ENCODE peak calls at places on chromosomes 11 and 22, in four cellular contexts. One of them, this sample, is unnamed.

GRCh38 chr11:111735262-111736116 is 30.7 kb downstream of the PPP2R1B start:
- DNase-seq in GM12891: no peak
- DNase-seq in K562: no peak
- DNase-seq in GM12878: no peak
- DNase-seq in this sample: no peak

GRCh38 chr11:107931206-107931605 is 3.0 kb downstream of the RAB39A start:
- DNase-seq in K562: no peak
- DNase-seq in GM12891: no peak
- DNase-seq in GM12878: no peak
- DNase-seq in this sample: no peak

GRCh38 chr11:95154514-95154913 is 64.9 kb downstream of the ENDOD1 start:
- DNase-seq in GM12891: peak
- DNase-seq in GM12878: no peak
- DNase-seq in K562: peak
- DNase-seq in this sample: peak

GRCh38 chr11:202490-202889 is 4.7 kb downstream of the BET1L start:
- DNase-seq in GM12878: no peak
- DNase-seq in K562: no peak
- DNase-seq in GM12891: no peak
- DNase-seq in this sample: no peak

GRCh38 chr11:5291207-5291838 is 10.4 kb downstream of the OR51B4 start:
- DNase-seq in GM12878: no peak
- DNase-seq in GM12891: peak
- DNase-seq in K562: peak
- DNase-seq in this sample: peak

GRCh38 chr11:86802146-86802545 is 1.8 kb downstream of the PRSS23 start:
- DNase-seq in GM12891: no peak
- DNase-seq in GM12878: no peak
- DNase-seq in K562: no peak
- DNase-seq in this sample: no peak

GRCh38 chr11:130218501-130218900 is 58.9 kb downstream of the ST14 start:
- DNase-seq in GM12891: no peak
- DNase-seq in K562: no peak
- DNase-seq in GM12878: no peak
- DNase-seq in this sample: no peak

GRCh38 chr22:17348464-17349103 is 20.7 kb upstream of the CECR2 start:
- DNase-seq in GM12878: no peak
- DNase-seq in GM12891: no peak
- DNase-seq in K562: no peak
- DNase-seq in this sample: no peak

GRCh38 chr22:41140365-41140957 is 48.1 kb downstream of the EP300 start:
- DNase-seq in GM12891: no peak
- DNase-seq in GM12878: no peak
- DNase-seq in K562: no peak
- DNase-seq in this sample: no peak

GRCh38 chr11:13826505-13827278 is 135.8 kb upstream of the SPON1 start:
- DNase-seq in GM12878: no peak
- DNase-seq in K562: peak
- DNase-seq in GM12891: no peak
- DNase-seq in this sample: no peak

GRCh38 chr22:27754247-27754887 is 47.2 kb downstream of the MN1 start:
- DNase-seq in GM12891: no peak
- DNase-seq in GM12878: no peak
- DNase-seq in K562: no peak
- DNase-seq in this sample: no peak

GRCh38 chr11:85886089-85887056 is 31.2 kb downstream of the CCDC83 start:
- DNase-seq in GM12878: no peak
- DNase-seq in GM12891: no peak
- DNase-seq in K562: no peak
- DNase-seq in this sample: no peak

GRCh38 chr11:109304159-109304558 is 117.8 kb upstream of the C11orf87 start:
- DNase-seq in K562: no peak
- DNase-seq in GM12891: no peak
- DNase-seq in GM12878: no peak
- DNase-seq in this sample: no peak

GRCh38 chr22:20988573-20989322 is 6.7 kb downstream of the LZTR1 start:
- DNase-seq in GM12878: no peak
- DNase-seq in GM12891: no peak
- DNase-seq in K562: no peak
- DNase-seq in this sample: no peak

GRCh38 chr11:44338721-44339529 is 29.0 kb upstream of the ALX4 start:
- DNase-seq in K562: no peak
- DNase-seq in GM12878: no peak
- DNase-seq in GM12891: no peak
- DNase-seq in this sample: no peak

DNA sequence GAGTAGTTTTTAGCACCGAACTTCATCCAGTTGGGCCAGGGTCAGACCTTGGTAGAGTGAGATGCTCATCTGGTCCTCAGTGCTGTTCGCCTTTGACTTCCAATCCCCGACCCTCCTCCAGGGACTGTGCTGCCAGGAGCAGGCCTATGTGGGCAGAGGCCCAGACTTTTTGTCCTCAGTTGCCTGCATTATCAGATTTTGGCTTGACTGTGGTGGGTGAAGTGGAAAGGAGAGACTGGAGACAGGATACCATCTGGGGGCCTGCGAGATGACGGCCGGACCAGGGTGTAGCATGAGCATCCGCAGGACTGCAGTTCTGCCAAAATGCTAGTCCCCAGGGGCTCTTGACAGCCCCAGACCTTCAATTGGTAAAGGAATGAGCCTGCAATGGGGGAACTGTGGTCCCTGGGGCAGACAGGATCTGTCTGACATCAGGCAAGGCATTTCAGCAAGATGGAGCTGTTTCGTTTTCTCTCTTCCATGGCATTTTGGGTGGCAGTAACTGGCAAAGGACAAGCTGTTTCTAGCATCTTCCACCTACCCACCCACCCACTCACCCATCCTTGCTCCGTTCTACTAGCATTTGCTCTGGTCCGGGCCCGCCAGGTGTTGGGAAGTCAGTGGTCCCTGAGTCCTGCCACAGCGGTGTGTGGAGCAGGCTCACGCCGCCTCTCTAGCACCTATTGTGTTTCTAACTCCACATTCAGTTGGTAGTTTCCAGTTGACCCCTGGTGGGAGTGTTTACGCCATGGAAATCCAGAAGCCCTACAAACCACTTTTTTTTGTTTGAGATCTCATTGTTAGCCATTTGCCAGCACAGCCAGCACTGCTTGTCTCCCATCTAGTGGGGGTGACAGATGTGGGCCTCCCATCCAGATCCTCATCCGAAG is 53.5 kb downstream of the OTOG start:
- DNase-seq in GM12891: no peak
- DNase-seq in GM12878: no peak
- DNase-seq in K562: no peak
- DNase-seq in this sample: no peak
- TF ChIP-seq SPI1 in GM12891: no peak
- TF ChIP-seq SPI1 in GM12878: no peak
- TF ChIP-seq SPI1 in K562: no peak
- TF ChIP-seq SPI1 in this sample: no peak

GRCh38 chr11:118846181-118846946 is 37.3 kb upstream of the CXCR5 start:
- DNase-seq in GM12878: no peak
- DNase-seq in GM12891: no peak
- DNase-seq in K562: peak
- DNase-seq in this sample: no peak

GRCh38 chr11:118842369-118842768 is 41.3 kb upstream of the CXCR5 start:
- DNase-seq in K562: no peak
- DNase-seq in GM12878: no peak
- DNase-seq in GM12891: no peak
- DNase-seq in this sample: no peak

GRCh38 chr11:118845369-118845768 is 38.3 kb upstream of the CXCR5 start:
- DNase-seq in K562: peak
- DNase-seq in GM12878: no peak
- DNase-seq in GM12891: no peak
- DNase-seq in this sample: no peak

GRCh38 chr11:118841469-118842222 is 42.0 kb upstream of the CXCR5 start:
- DNase-seq in GM12891: no peak
- DNase-seq in GM12878: peak
- DNase-seq in K562: no peak
- DNase-seq in this sample: no peak

DNA sequence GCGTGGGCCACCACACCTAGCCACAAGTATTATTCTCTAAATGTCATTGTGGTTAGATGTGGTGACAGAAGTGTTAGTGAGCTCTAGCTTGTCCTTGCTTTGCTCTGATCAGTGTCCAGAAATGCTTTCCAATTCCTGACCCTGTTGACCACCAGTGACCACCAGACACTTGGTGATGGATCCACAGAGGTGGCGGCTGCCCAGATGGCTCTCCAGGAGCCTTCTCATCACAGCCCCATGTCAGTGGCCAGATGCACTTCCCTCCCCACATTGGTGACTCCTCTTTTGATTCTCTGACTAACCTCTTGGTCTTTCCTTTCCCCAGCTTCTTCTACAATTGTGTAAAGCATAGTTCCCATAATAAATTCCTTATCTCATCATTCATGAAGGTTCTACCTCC is 40.2 kb upstream of the CXCR5 start:
- DNase-seq in K562: no peak
- DNase-seq in GM12878: no peak
- DNase-seq in GM12891: no peak
- DNase-seq in this sample: no peak
- TF ChIP-seq SPI1 in K562: no peak
- TF ChIP-seq SPI1 in GM12878: no peak
- TF ChIP-seq SPI1 in GM12891: no peak
- TF ChIP-seq SPI1 in this sample: no peak

DNA sequence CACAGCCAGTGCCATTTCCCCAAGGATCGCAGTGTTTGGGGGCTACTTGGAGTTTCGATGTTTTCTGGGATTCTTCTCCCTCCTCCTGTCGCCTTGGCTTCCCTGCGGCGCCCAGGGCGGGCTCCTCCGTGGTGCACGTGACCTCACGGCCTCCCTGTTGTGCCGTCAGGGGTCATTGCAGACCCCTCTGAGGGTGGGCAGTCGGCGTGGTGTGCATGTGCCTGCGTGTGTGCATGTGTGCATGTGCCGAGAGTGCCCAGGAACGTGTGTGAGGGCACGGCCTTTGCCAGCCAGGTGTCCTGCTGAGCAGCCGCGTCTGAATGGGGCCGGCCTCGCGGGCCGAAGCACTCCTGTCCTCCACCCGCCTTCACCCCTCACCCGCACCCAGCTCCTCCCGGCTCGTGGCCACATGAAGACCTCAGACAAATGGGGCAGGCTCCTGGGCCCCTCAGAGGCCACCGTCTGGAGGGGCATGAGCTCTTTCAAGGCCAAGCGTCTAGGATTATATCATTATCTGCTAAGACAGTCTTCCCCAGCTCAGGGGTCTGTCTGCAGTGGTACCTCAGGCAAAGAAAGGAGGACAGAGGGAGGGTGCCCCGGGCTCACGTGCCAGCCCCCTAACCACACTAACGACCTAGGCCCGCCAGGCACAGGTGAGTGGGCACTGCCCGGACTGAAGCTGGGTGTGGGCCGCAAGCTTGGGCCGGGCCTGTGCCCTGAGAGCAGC is 9.4 kb upstream of the MRPL23 start:
- DNase-seq in K562: no peak
- DNase-seq in GM12878: no peak
- DNase-seq in GM12891: no peak
- DNase-seq in this sample: no peak
- TF ChIP-seq SPI1 in K562: no peak
- TF ChIP-seq SPI1 in GM12878: no peak
- TF ChIP-seq SPI1 in GM12891: no peak
- TF ChIP-seq SPI1 in this sample: no peak

DNA sequence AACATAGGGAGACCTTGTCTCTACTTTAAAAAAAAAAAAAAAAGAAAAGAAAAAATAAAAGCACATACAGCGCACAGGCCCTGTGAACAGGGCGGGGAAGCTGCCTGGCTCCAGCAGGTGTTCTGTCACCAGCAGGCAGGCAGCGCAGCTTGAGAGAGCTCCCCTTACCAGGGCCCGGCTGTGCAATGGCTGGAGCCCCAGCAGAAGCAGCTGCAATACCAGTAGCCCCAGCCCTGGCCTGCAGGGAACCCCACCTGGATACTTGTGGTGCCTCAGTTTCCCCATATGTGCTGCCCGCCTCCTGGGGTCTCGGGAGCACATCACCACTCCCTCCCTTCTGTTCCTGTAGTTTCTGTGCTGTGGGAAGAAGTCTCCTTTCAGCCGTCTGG is 12.3 kb downstream of the TSPAN32 start:
- DNase-seq in K562: no peak
- DNase-seq in GM12878: no peak
- DNase-seq in GM12891: no peak
- DNase-seq in this sample: no peak
- TF ChIP-seq SPI1 in K562: no peak
- TF ChIP-seq SPI1 in GM12878: no peak
- TF ChIP-seq SPI1 in GM12891: no peak
- TF ChIP-seq SPI1 in this sample: no peak

This sample was measured in HL-60.